ENCODE peak calls at places on chromosomes 4 and X, in six cellular contexts. U is H1, P is mesendoderm, G is H9, N is IMR-90, Z is mesenchymal stem cell. K is an unnamed sample.

GRCh38 chr4:53478671-53479456 is 101.4 kb downstream of the FIP1L1 start:
- DNase-seq in Z (peak), N (peak), P (no peak), U (no peak), G (no peak), K (no peak)

GRCh38 chr4:15131551-15131950 is 129.3 kb downstream of the CPEB2 start:
- DNase-seq in N (no peak), P (peak), G (no peak), Z (no peak), U (no peak), K (no peak)

GRCh38 chrX:71809886-71810285 is 46.7 kb downstream of the CXorf49B start:
- DNase-seq in U (no peak), G (no peak), N (no peak), P (no peak), Z (no peak), K (no peak)

GRCh38 chr4:10417720-10418119 is 39.5 kb downstream of the ZNF518B start:
- DNase-seq in P (no peak), U (no peak), N (no peak), Z (no peak), G (no peak), K (no peak)

GRCh38 chrX:77342028-77342427 is 105.2 kb upstream of the FGF16 start:
- DNase-seq in U (no peak), G (no peak), P (peak), N (no peak), Z (no peak), K (no peak)

GRCh38 chr4:80192937-80193336 is 4.4 kb upstream of the PRDM8 start:
- DNase-seq in Z (peak), U (no peak), N (peak), P (no peak), G (no peak), K (no peak)

GRCh38 chr4:119659576-119659975 is 31.0 kb upstream of the PDE5A start:
- DNase-seq in U (no peak), N (peak), G (no peak), Z (peak), P (peak), K (no peak)

GRCh38 chr4:182578402-182578801 is 335.2 kb downstream of the TENM3 start:
- DNase-seq in N (peak), U (no peak), Z (peak), G (no peak), P (peak), K (no peak)

GRCh38 chr4:19776929-19777328 is 474.8 kb upstream of the SLIT2 start:
- DNase-seq in U (no peak), N (peak), G (no peak), Z (no peak), P (no peak), K (no peak)

GRCh38 chr4:112288455-112288854 is 2.8 kb upstream of the TIFA start:
- DNase-seq in P (no peak), N (no peak), U (no peak), Z (no peak), G (no peak), K (no peak)

GRCh38 chr4:156673483-156673882 is 298.1 kb downstream of the PDGFC start:
- DNase-seq in U (no peak), P (no peak), N (peak), Z (peak), G (no peak), K (no peak)

GRCh38 chr4:113750315-113750714 is 11.2 kb downstream of the CAMK2D start:
- DNase-seq in N (no peak), Z (no peak), U (no peak), P (no peak), G (no peak), K (no peak)

GRCh38 chr4:87521757-87522374 is 7.3 kb downstream of the SPARCL1 start:
- DNase-seq in N (peak), G (no peak), Z (peak), U (no peak), P (no peak), K (no peak)

GRCh38 chr4:80029364-80029763 is 43.7 kb downstream of the ANTXR2 start:
- DNase-seq in U (no peak), Z (no peak), N (no peak), P (no peak), G (no peak), K (no peak)

GRCh38 chr4:158314756-158315487 is 104.6 kb downstream of the TMEM144 start:
- DNase-seq in U (no peak), G (no peak), N (peak), Z (peak), P (no peak), K (no peak)

GRCh38 chr4:108861339-108861738 is 98.5 kb upstream of the ETNPPL start:
- DNase-seq in G (peak), P (peak), U (peak), N (peak), Z (no peak), K (no peak)

GRCh38 chr4:42478941-42479340 is 81.7 kb downstream of the SHISA3 start:
- DNase-seq in P (no peak), G (no peak), Z (no peak), U (no peak), N (no peak), K (no peak)

GRCh38 chrX:17860179-17860780 is 818 bp downstream of the RAI2 start:
- DNase-seq in N (no peak), U (peak), P (peak), G (no peak), Z (peak), K (no peak)

GRCh38 chr4:179664628-179665027 is 2222.4 kb upstream of the AGA start:
- DNase-seq in G (no peak), P (no peak), U (no peak), Z (no peak), N (no peak), K (no peak)

GRCh38 chr4:152258391-152258790 is 277.5 kb downstream of the FBXW7 start:
- DNase-seq in U (no peak), G (no peak), N (no peak), Z (no peak), P (no peak), K (no peak)

GRCh38 chr4:41120297-41121217 is 93.8 kb downstream of the APBB2 start:
- DNase-seq in N (peak), P (no peak), U (no peak), Z (no peak), G (no peak), K (no peak)

GRCh38 chr4:103996637-103997036 is 276.9 kb upstream of the TACR3 start:
- DNase-seq in P (peak), G (peak), U (no peak), Z (peak), N (no peak), K (peak)

GRCh38 chrX:10011261-10011931 is 44.2 kb downstream of the CLDN34 start:
- DNase-seq in G (no peak), P (peak), U (no peak), N (peak), Z (peak), K (no peak)

GRCh38 chrX:51743179-51743957 is at the start of gene GSPT2:
- DNase-seq in U (peak), G (peak), Z (peak), N (peak), P (peak), K (peak)

GRCh38 chrX:46710425-46710824 is 48.5 kb downstream of the SLC9A7 start:
- DNase-seq in G (no peak), Z (peak), P (no peak), N (peak), U (no peak), K (no peak)

GRCh38 chr4:138158746-138159297 is 83.3 kb downstream of the SLC7A11 start:
- DNase-seq in P (peak), U (no peak), G (no peak), N (peak), Z (peak), K (no peak)

GRCh38 chr4:54924891-54925290 is 200.5 kb downstream of the KDR start:
- DNase-seq in Z (no peak), P (no peak), N (no peak), G (no peak), U (no peak), K (no peak)

GRCh38 chr4:154503598-154503997 is 12.0 kb upstream of the DCHS2 start:
- DNase-seq in P (peak), G (no peak), U (no peak), Z (peak), N (peak), K (peak)

GRCh38 chr4:121112530-121112929 is 40.2 kb upstream of the NDNF start:
- DNase-seq in U (no peak), Z (no peak), G (no peak), N (no peak), P (no peak), K (no peak)

GRCh38 chr4:2301221-2301642 is 39.3 kb upstream of the MXD4 start:
- DNase-seq in N (no peak), Z (no peak), G (no peak), U (no peak), P (no peak), K (no peak)

GRCh38 chr4:76434901-76435688 is at the start of gene SHROOM3:
- DNase-seq in P (peak), Z (peak), G (no peak), N (no peak), U (no peak), K (peak)

GRCh38 chr4:121650741-121651140 is 46.0 kb downstream of the ANXA5 start:
- DNase-seq in G (no peak), Z (no peak), U (no peak), N (no peak), P (no peak), K (no peak)

GRCh38 chr4:182343435-182343834 is 100.2 kb downstream of the TENM3 start:
- DNase-seq in G (peak), U (peak), N (no peak), P (peak), Z (no peak), K (no peak)

GRCh38 chr4:27148211-27148895 is 287.7 kb downstream of the STIM2 start:
- DNase-seq in U (no peak), G (no peak), P (no peak), N (no peak), Z (peak), K (no peak)

GRCh38 chr4:172411180-172411579 is 598.0 kb downstream of the GALNTL6 start:
- DNase-seq in U (no peak), P (no peak), Z (peak), N (no peak), G (no peak), K (no peak)

GRCh38 chrX:107712231-107713204 is 63.1 kb downstream of the TSC22D3 start:
- DNase-seq in N (peak), G (no peak), U (no peak), P (no peak), Z (peak), K (no peak)

GRCh38 chr4:167903291-167903721 is 189.0 kb upstream of the ANXA10 start:
- DNase-seq in G (no peak), Z (peak), P (no peak), N (peak), U (no peak), K (no peak)

GRCh38 chr4:167908816-167909215 is 183.5 kb upstream of the ANXA10 start:
- DNase-seq in N (no peak), U (no peak), G (no peak), Z (no peak), P (no peak), K (no peak)

GRCh38 chr4:167906851-167907250 is 185.5 kb upstream of the ANXA10 start:
- DNase-seq in N (peak), P (no peak), Z (peak), U (no peak), G (no peak), K (no peak)
- H2BK15ac ChIP-seq in N (no peak), P (no peak), Z (no peak), U (no peak), G (no peak), K (no peak)

GRCh38 chrX:14351889-14352288 is 177.4 kb upstream of the GLRA2 start:
- DNase-seq in Z (no peak), P (peak), G (peak), U (no peak), N (no peak), K (peak)
- H2BK15ac ChIP-seq in Z (no peak), P (no peak), G (no peak), U (no peak), N (no peak), K (no peak)

GRCh38 chr4:166134285-166134684 is 261.2 kb downstream of the TLL1 start:
- DNase-seq in Z (no peak), P (no peak), U (no peak), N (no peak), G (no peak), K (no peak)

GRCh38 chr4:166128452-166128851 is 255.4 kb downstream of the TLL1 start:
- DNase-seq in Z (no peak), G (no peak), U (no peak), P (no peak), N (no peak), K (no peak)
- H2BK15ac ChIP-seq in Z (no peak), G (no peak), U (no peak), P (no peak), N (no peak), K (no peak)

GRCh38 chr4:649751-650310 is 24.2 kb downstream of the ATP5ME start:
- DNase-seq in P (no peak), U (no peak), Z (no peak), N (no peak), G (no peak), K (no peak)
- H2BK15ac ChIP-seq in P (no peak), U (no peak), Z (no peak), N (no peak), G (no peak), K (no peak)

GRCh38 chrX:40282348-40282747 is 184.6 kb upstream of the BCOR start:
- DNase-seq in U (no peak), P (no peak), G (no peak), Z (no peak), N (no peak), K (no peak)

GRCh38 chrX:40284852-40285251 is 187.1 kb upstream of the BCOR start:
- DNase-seq in P (no peak), N (no peak), U (no peak), Z (no peak), G (no peak), K (no peak)

GRCh38 chrX:40283981-40284380 is 186.2 kb upstream of the BCOR start:
- DNase-seq in G (no peak), U (no peak), Z (no peak), N (no peak), P (no peak), K (no peak)

GRCh38 chrX:40281341-40282005 is 183.7 kb upstream of the BCOR start:
- DNase-seq in P (no peak), Z (no peak), G (no peak), N (no peak), U (no peak), K (no peak)

GRCh38 chrX:40282901-40283674 is 185.3 kb upstream of the BCOR start:
- DNase-seq in N (peak), Z (no peak), G (no peak), U (no peak), P (no peak), K (no peak)
- H2BK15ac ChIP-seq in N (no peak), Z (no peak), G (no peak), U (no peak), P (no peak), K (no peak)

DNA sequence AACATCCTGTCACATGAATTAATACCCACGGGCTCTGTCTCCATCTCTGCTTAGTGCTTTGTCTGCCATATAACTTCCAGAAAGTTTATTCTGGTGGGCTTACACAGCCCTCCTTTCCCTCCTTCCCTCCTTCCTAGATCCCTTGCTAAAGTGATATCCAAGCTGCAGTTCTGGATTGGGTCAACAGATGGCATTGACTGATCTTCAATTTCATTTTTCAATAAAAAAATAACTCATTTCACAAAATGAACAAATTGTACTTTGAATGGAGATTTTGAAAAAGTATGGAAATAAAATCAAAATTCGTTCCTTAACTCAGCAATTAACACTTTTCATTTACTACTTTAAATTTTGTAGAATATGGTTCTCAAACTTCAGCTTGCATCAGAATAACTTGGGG is 94.9 kb downstream of the NXF2 start:
- DNase-seq in G (no peak), U (no peak), P (no peak), Z (no peak), N (no peak), K (no peak)
- H2BK15ac ChIP-seq in G (no peak), U (no peak), P (no peak), Z (no peak), N (no peak), K (no peak)

GRCh38 chr4:107473126-107473525 is 246.9 kb downstream of the PAPSS1 start:
- DNase-seq in G (no peak), U (no peak), P (no peak), Z (no peak), N (no peak), K (no peak)
- H2BK15ac ChIP-seq in G (no peak), U (no peak), P (no peak), Z (no peak), N (no peak), K (no peak)

DNA sequence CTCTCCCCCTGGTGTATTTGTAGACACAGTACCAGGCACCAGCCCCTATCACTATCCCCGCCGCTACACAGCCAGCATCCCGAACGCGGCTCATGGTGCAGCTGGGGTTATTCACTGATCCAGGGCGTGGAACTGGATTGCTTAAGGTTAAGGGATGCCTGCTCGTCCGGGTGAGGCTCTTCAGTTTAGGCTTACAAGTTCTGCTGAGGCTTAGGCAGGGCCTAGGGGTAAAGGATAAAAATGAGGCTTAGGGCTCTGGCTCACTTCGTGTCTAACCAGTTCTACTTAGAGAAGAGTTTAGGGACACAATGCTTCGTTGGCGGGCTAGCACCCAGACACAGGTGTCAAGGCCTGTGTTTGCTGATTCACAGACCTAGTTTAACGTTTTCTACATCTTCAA is 2.2 kb downstream of the ARMCX2 start:
- DNase-seq in P (no peak), N (no peak), G (no peak), Z (no peak), U (no peak), K (no peak)
- H2BK15ac ChIP-seq in P (no peak), N (no peak), G (no peak), Z (no peak), U (no peak), K (no peak)

GRCh38 chr4:25815586-25815985 is 47.2 kb downstream of the SEL1L3 start:
- DNase-seq in G (no peak), N (no peak), P (no peak), U (no peak), Z (no peak), K (no peak)

GRCh38 chr4:25817059-25817681 is 45.6 kb downstream of the SEL1L3 start:
- DNase-seq in N (peak), P (no peak), G (no peak), U (no peak), Z (no peak), K (no peak)

GRCh38 chr4:25821267-25821666 is 41.5 kb downstream of the SEL1L3 start:
- DNase-seq in G (no peak), P (no peak), N (no peak), U (peak), Z (no peak), K (no peak)

GRCh38 chr4:25816591-25817058 is 46.2 kb downstream of the SEL1L3 start:
- DNase-seq in Z (no peak), N (no peak), U (no peak), G (no peak), P (peak), K (no peak)

DNA sequence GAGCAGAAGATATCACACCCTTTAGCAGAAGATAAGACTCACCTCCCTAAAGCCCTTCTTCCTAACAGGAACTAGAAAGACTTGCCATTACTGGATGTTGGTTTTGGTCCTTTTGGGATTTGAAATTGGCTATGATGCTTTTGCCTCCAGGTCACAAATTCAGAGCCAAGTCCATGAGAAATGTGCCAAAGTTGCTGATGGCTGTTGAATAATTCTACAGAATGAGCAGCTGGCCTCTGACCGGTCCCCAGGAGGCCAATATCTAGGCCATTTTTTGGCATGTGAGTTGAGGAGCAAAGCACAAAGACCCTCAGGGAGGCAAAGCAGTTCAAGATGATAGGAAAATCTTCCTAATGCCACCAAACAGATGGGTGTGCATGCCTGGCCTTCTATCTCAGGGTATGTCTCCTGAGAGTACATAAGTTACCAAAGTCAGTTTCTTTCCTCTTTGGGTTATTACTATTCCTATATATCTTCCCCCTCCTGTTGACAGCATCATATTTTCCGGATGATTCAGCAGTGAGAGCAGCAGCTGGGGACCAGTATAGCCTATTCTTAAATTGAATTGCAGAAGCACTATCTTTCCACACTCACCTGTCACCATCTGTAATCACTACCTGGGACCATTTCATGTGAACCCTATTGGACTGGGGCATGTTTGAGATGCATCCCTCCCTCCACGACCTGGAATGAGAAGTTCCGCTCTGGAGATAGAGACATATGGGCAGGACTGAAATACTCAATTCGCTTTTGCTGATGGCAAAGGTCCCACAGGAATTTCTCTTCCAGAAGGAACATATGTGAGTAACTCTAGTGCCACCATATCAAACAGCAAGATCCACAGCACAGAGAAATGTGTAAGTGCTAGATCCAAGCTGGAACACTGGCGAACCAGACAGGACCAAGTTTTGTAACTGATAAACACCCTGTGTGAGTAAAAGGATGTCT is 44.2 kb downstream of the SEL1L3 start:
- DNase-seq in U (no peak), Z (no peak), G (no peak), P (no peak), N (peak), K (no peak)
- H2BK15ac ChIP-seq in U (peak), Z (no peak), G (no peak), P (no peak), N (peak), K (no peak)

K was measured in neuronal stem cell.